ENCODE peak calls at places on chromosomes 13 and 19, in five cellular contexts. G is tibial artery, E is adrenal gland, U is brain microvascular endothelial cell, S is AG10803. R is an unnamed sample.

GRCh38 chr13:110349239-110349638 is 42.2 kb downstream of the COL4A2 start:
- DNase-seq in G (no peak), E (no peak), U (no peak), S (no peak), R (no peak)

GRCh38 chr13:76462003-76462402 is 424.2 kb downstream of the KCTD12 start:
- DNase-seq in G (no peak), E (no peak), U (no peak), S (no peak), R (no peak)

GRCh38 chr19:2260341-2260751 is 4.1 kb upstream of the JSRP1 start:
- DNase-seq in G (no peak), E (no peak), U (no peak), S (peak), R (no peak)

GRCh38 chr19:51317381-51317780 is 5.9 kb downstream of the IGLON5 start:
- DNase-seq in G (no peak), E (peak), U (no peak), S (no peak), R (no peak)

GRCh38 chr13:44425041-44425814 is 51.6 kb downstream of the SERP2 start:
- DNase-seq in G (no peak), E (peak), U (peak), S (no peak), R (no peak)

GRCh38 chr13:77838271-77838670 is 80.4 kb downstream of the EDNRB start:
- DNase-seq in G (no peak), E (no peak), U (no peak), S (no peak), R (no peak)

GRCh38 chr19:43966079-43966694 is 15.2 kb downstream of the ZNF221 start:
- DNase-seq in G (no peak), E (no peak), U (no peak), S (no peak), R (no peak)

GRCh38 chr13:42906257-42906656 is 85.8 kb downstream of the EPSTI1 start:
- DNase-seq in G (no peak), E (no peak), U (no peak), S (no peak), R (no peak)

GRCh38 chr19:17123041-17123440 is 47.5 kb downstream of the MYO9B start:
- DNase-seq in G (no peak), E (no peak), U (no peak), S (no peak), R (no peak)

GRCh38 chr13:89514534-89515312 is 1832.8 kb upstream of the MIR17HG start:
- DNase-seq in G (no peak), E (peak), U (peak), S (no peak), R (no peak)

GRCh38 chr19:29503140-29503758 is 22.5 kb upstream of the VSTM2B start:
- DNase-seq in G (no peak), E (no peak), U (no peak), S (no peak), R (no peak)

GRCh38 chr13:102968572-102969228 is 97.5 kb downstream of the SLC10A2 start:
- DNase-seq in G (no peak), E (no peak), U (no peak), S (no peak), R (no peak)

GRCh38 chr13:111114362-111115050 is 604 bp upstream of the ARHGEF7 start:
- DNase-seq in G (peak), E (peak), U (peak), S (peak), R (peak)

GRCh38 chr19:13103585-13103923 is 896 bp upstream of the LYL1 start:
- DNase-seq in G (no peak), E (no peak), U (no peak), S (no peak), R (no peak)

GRCh38 chr19:13104848-13105646 is 2.4 kb upstream of the LYL1 start:
- DNase-seq in G (no peak), E (peak), U (no peak), S (no peak), R (no peak)

GRCh38 chr19:13102666-13103584 is at the start of gene LYL1:
- DNase-seq in G (peak), E (peak), U (no peak), S (no peak), R (peak)

GRCh38 chr19:13102416-13102665 is 317 bp downstream of the LYL1 start:
- DNase-seq in G (no peak), E (no peak), U (no peak), S (peak), R (no peak)

DNA sequence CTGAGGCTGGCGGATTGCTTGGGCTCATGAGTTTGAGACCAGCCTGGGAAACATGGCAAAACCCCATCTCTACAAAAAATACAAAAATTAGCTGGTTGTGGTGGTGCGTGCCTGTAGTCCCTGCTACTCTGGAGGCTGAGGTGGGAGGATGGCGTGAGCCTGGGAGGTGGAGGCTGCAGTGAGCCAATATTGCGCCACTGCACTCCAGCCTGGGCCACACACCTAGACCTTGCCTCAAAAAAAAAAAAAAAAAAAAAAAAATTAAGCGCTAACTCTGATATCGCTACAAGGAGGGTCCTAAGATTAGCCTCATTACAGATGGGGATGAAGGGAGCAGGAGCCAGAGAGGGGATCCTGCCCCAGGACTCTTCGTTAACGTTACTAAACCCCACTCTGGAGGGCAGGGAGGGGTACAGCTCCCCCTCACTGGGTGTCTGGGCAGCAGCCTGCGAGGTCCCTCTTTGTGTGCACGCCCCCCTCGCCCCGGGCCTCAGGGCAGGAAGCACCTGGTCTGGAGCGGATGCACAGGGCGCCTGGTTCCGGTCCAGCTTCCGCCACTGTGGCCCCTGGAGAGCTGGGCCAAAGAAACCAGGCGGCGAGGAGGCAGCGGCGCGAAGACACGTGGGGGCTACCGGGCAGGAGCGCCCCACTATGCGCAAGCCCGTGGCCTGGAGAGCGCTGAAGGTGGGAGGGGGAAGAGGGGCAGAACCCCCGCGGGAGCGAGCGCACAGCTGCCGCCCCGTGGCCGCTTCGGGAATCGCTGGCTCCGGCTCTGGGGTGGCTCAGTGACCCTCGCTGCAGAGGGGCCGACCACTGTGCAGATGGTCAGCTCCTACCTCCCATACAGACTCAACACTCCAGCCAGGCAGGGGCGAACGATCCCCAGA is 1.5 kb upstream of the LYL1 start:
- DNase-seq in G (peak), E (peak), U (no peak), S (no peak), R (peak)
- TF ChIP-seq CTCF in G (peak), E (peak), U (peak), S (peak), R (peak)

DNA sequence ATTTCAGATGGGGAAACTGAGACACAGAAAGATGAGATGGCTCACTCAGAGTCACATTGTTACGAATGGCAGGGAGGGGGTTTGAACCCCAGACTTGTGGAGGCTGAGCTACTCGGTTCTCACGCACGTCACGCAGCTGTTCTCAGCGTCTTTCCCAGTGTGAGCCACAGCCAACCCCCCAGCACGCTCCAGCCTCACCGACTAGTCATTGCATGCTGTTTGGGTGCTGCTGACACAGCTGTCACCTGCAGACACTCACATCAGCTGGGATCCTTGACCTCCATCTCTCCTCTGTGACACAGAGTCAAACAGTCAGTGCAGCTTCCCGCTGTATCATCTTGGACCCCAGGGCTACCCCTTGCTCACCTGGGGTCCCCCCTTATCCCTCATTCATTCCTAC is 2.4 kb upstream of the NCAN start:
- DNase-seq in G (no peak), E (no peak), U (no peak), S (no peak), R (no peak)
- TF ChIP-seq CTCF in G (no peak), E (no peak), U (no peak), S (no peak), R (no peak)

DNA sequence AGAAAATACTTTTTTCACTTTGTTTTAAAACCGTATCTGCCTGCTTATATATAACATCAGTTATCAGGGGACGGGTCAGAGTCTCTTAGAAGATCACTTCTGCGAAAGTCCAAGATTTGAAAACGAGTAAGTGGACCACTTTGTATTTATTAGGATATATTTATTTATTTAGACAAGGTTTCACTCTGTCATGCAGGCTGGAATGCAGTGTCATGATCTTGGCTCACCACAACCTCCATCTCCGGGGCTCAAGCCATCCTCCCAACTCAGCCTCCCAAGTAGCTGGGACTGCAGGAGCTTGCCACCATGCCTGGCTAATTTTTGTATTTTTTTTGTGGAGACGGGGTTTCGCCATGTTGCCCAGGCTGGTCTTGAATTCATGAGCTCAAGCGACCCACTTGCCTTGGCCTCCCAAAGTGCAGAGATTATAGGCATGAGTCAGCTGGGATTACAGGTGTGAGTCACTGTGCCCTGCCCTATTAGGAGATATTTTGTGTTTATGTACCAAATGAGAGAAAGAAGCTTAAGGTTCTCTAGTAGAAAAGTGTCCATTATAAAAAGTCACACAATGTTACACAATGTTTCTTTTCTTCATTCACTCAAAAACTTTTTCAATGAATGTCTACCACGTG is 39.5 kb downstream of the RASL11A start:
- DNase-seq in G (no peak), E (no peak), U (peak), S (no peak), R (no peak)
- TF ChIP-seq CTCF in G (no peak), E (no peak), U (no peak), S (no peak), R (no peak)

GRCh38 chr19:18401580-18402112 is 4.2 kb upstream of the LRRC25 start:
- DNase-seq in G (peak), E (peak), U (peak), S (peak), R (peak)
- TF ChIP-seq CTCF in G (no peak), E (no peak), U (peak), S (peak), R (peak)

R was measured in psoas muscle.